ENCODE peak calls at places on chromosomes 1 and 21, in ten cellular contexts. One of them, this sample, is unnamed.

GRCh38 chr21:42544544-42544943 is 30.9 kb downstream of the SLC37A1 start:
- DNase-seq in posterior cingulate gyrus: no peak
- DNase-seq in cardiac fibroblast: no peak
- DNase-seq in CD8-positive, alpha-beta memory T cell: no peak
- DNase-seq in activated gamma-delta T cell treated with anti-CD3 and anti-CD28 coated beads, Interleukin-2, amount 50 U/mL, for 16 hours: no peak
- DNase-seq in RPMI8226: no peak
- DNase-seq in iPS DF 6.9: no peak
- DNase-seq in NCI-H1048: no peak
- DNase-seq in cardiac muscle cell: no peak
- DNase-seq in EH: no peak
- DNase-seq in this sample: no peak

GRCh38 chr1:109516872-109517271 is 7.3 kb upstream of the AMIGO1 start:
- DNase-seq in posterior cingulate gyrus: no peak
- DNase-seq in cardiac fibroblast: no peak
- DNase-seq in CD8-positive, alpha-beta memory T cell: no peak
- DNase-seq in activated gamma-delta T cell treated with anti-CD3 and anti-CD28 coated beads, Interleukin-2, amount 50 U/mL, for 16 hours: no peak
- DNase-seq in RPMI8226: no peak
- DNase-seq in iPS DF 6.9: no peak
- DNase-seq in NCI-H1048: no peak
- DNase-seq in cardiac muscle cell: no peak
- DNase-seq in EH: peak
- DNase-seq in this sample: no peak

GRCh38 chr21:43866659-43867331 is 1.8 kb downstream of the AGPAT3 start:
- DNase-seq in posterior cingulate gyrus: no peak
- DNase-seq in cardiac fibroblast: peak
- DNase-seq in CD8-positive, alpha-beta memory T cell: peak
- DNase-seq in activated gamma-delta T cell treated with anti-CD3 and anti-CD28 coated beads, Interleukin-2, amount 50 U/mL, for 16 hours: no peak
- DNase-seq in RPMI8226: peak
- DNase-seq in iPS DF 6.9: no peak
- DNase-seq in NCI-H1048: no peak
- DNase-seq in cardiac muscle cell: no peak
- DNase-seq in EH: no peak
- DNase-seq in this sample: no peak

GRCh38 chr1:175003521-175003920 is 3.8 kb downstream of the CACYBP start:
- DNase-seq in posterior cingulate gyrus: no peak
- DNase-seq in cardiac fibroblast: no peak
- DNase-seq in CD8-positive, alpha-beta memory T cell: no peak
- DNase-seq in activated gamma-delta T cell treated with anti-CD3 and anti-CD28 coated beads, Interleukin-2, amount 50 U/mL, for 16 hours: no peak
- DNase-seq in RPMI8226: no peak
- DNase-seq in iPS DF 6.9: no peak
- DNase-seq in NCI-H1048: no peak
- DNase-seq in cardiac muscle cell: no peak
- DNase-seq in EH: no peak
- DNase-seq in this sample: no peak

GRCh38 chr1:6385673-6386191 is 7.8 kb downstream of the ACOT7 start:
- DNase-seq in posterior cingulate gyrus: peak
- DNase-seq in cardiac fibroblast: peak
- DNase-seq in CD8-positive, alpha-beta memory T cell: no peak
- DNase-seq in activated gamma-delta T cell treated with anti-CD3 and anti-CD28 coated beads, Interleukin-2, amount 50 U/mL, for 16 hours: no peak
- DNase-seq in RPMI8226: no peak
- DNase-seq in iPS DF 6.9: no peak
- DNase-seq in NCI-H1048: no peak
- DNase-seq in cardiac muscle cell: peak
- DNase-seq in EH: peak
- DNase-seq in this sample: peak

GRCh38 chr1:224387302-224387912 is 30.7 kb downstream of the CNIH4 start:
- DNase-seq in posterior cingulate gyrus: no peak
- DNase-seq in cardiac fibroblast: no peak
- DNase-seq in CD8-positive, alpha-beta memory T cell: no peak
- DNase-seq in activated gamma-delta T cell treated with anti-CD3 and anti-CD28 coated beads, Interleukin-2, amount 50 U/mL, for 16 hours: no peak
- DNase-seq in RPMI8226: no peak
- DNase-seq in iPS DF 6.9: no peak
- DNase-seq in NCI-H1048: no peak
- DNase-seq in cardiac muscle cell: no peak
- DNase-seq in EH: peak
- DNase-seq in this sample: no peak

GRCh38 chr1:169486281-169486904 is 649 bp upstream of the SLC19A2 start:
- DNase-seq in posterior cingulate gyrus: no peak
- DNase-seq in cardiac fibroblast: peak
- DNase-seq in CD8-positive, alpha-beta memory T cell: no peak
- DNase-seq in activated gamma-delta T cell treated with anti-CD3 and anti-CD28 coated beads, Interleukin-2, amount 50 U/mL, for 16 hours: no peak
- DNase-seq in RPMI8226: no peak
- DNase-seq in iPS DF 6.9: no peak
- DNase-seq in NCI-H1048: no peak
- DNase-seq in cardiac muscle cell: no peak
- DNase-seq in EH: peak
- DNase-seq in this sample: no peak

GRCh38 chr21:38869946-38870345 is 64.2 kb downstream of the ETS2 start:
- DNase-seq in posterior cingulate gyrus: no peak
- DNase-seq in cardiac fibroblast: peak
- DNase-seq in CD8-positive, alpha-beta memory T cell: no peak
- DNase-seq in activated gamma-delta T cell treated with anti-CD3 and anti-CD28 coated beads, Interleukin-2, amount 50 U/mL, for 16 hours: no peak
- DNase-seq in RPMI8226: no peak
- DNase-seq in iPS DF 6.9: no peak
- DNase-seq in NCI-H1048: no peak
- DNase-seq in cardiac muscle cell: no peak
- DNase-seq in EH: peak
- DNase-seq in this sample: no peak

GRCh38 chr1:88394958-88395357 is 289.1 kb upstream of the PKN2 start:
- DNase-seq in posterior cingulate gyrus: no peak
- DNase-seq in cardiac fibroblast: no peak
- DNase-seq in CD8-positive, alpha-beta memory T cell: no peak
- DNase-seq in activated gamma-delta T cell treated with anti-CD3 and anti-CD28 coated beads, Interleukin-2, amount 50 U/mL, for 16 hours: no peak
- DNase-seq in RPMI8226: no peak
- DNase-seq in iPS DF 6.9: no peak
- DNase-seq in NCI-H1048: no peak
- DNase-seq in cardiac muscle cell: peak
- DNase-seq in EH: no peak
- DNase-seq in this sample: no peak

GRCh38 chr1:39230261-39231190 is 26.0 kb downstream of the MACF1 start:
- DNase-seq in posterior cingulate gyrus: no peak
- DNase-seq in cardiac fibroblast: no peak
- DNase-seq in CD8-positive, alpha-beta memory T cell: no peak
- DNase-seq in activated gamma-delta T cell treated with anti-CD3 and anti-CD28 coated beads, Interleukin-2, amount 50 U/mL, for 16 hours: no peak
- DNase-seq in RPMI8226: peak
- DNase-seq in iPS DF 6.9: peak
- DNase-seq in NCI-H1048: no peak
- DNase-seq in cardiac muscle cell: peak
- DNase-seq in EH: peak
- DNase-seq in this sample: peak

GRCh38 chr1:64917328-64917861 is 49.0 kb downstream of the JAK1 start:
- DNase-seq in posterior cingulate gyrus: no peak
- DNase-seq in cardiac fibroblast: peak
- DNase-seq in CD8-positive, alpha-beta memory T cell: no peak
- DNase-seq in activated gamma-delta T cell treated with anti-CD3 and anti-CD28 coated beads, Interleukin-2, amount 50 U/mL, for 16 hours: no peak
- DNase-seq in RPMI8226: no peak
- DNase-seq in iPS DF 6.9: no peak
- DNase-seq in NCI-H1048: no peak
- DNase-seq in cardiac muscle cell: no peak
- DNase-seq in EH: peak
- DNase-seq in this sample: no peak

GRCh38 chr1:17764578-17764977 is 9.4 kb downstream of the ACTL8 start:
- DNase-seq in posterior cingulate gyrus: no peak
- DNase-seq in cardiac fibroblast: peak
- DNase-seq in CD8-positive, alpha-beta memory T cell: no peak
- DNase-seq in activated gamma-delta T cell treated with anti-CD3 and anti-CD28 coated beads, Interleukin-2, amount 50 U/mL, for 16 hours: no peak
- DNase-seq in RPMI8226: no peak
- DNase-seq in iPS DF 6.9: no peak
- DNase-seq in NCI-H1048: no peak
- DNase-seq in cardiac muscle cell: no peak
- DNase-seq in EH: no peak
- DNase-seq in this sample: no peak

GRCh38 chr1:89635825-89636815 is 3.2 kb downstream of the LRRC8C start:
- DNase-seq in posterior cingulate gyrus: no peak
- DNase-seq in cardiac fibroblast: peak
- DNase-seq in CD8-positive, alpha-beta memory T cell: no peak
- DNase-seq in activated gamma-delta T cell treated with anti-CD3 and anti-CD28 coated beads, Interleukin-2, amount 50 U/mL, for 16 hours: no peak
- DNase-seq in RPMI8226: no peak
- DNase-seq in iPS DF 6.9: no peak
- DNase-seq in NCI-H1048: no peak
- DNase-seq in cardiac muscle cell: no peak
- DNase-seq in EH: peak
- DNase-seq in this sample: no peak

GRCh38 chr1:177307771-177308170 is 137.0 kb downstream of the BRINP2 start:
- DNase-seq in posterior cingulate gyrus: no peak
- DNase-seq in cardiac fibroblast: peak
- DNase-seq in CD8-positive, alpha-beta memory T cell: no peak
- DNase-seq in activated gamma-delta T cell treated with anti-CD3 and anti-CD28 coated beads, Interleukin-2, amount 50 U/mL, for 16 hours: no peak
- DNase-seq in RPMI8226: no peak
- DNase-seq in iPS DF 6.9: no peak
- DNase-seq in NCI-H1048: no peak
- DNase-seq in cardiac muscle cell: no peak
- DNase-seq in EH: peak
- DNase-seq in this sample: no peak

GRCh38 chr1:3548156-3548893 is 63.0 kb downstream of the MEGF6 start:
- DNase-seq in posterior cingulate gyrus: no peak
- DNase-seq in cardiac fibroblast: peak
- DNase-seq in CD8-positive, alpha-beta memory T cell: no peak
- DNase-seq in activated gamma-delta T cell treated with anti-CD3 and anti-CD28 coated beads, Interleukin-2, amount 50 U/mL, for 16 hours: no peak
- DNase-seq in RPMI8226: peak
- DNase-seq in iPS DF 6.9: no peak
- DNase-seq in NCI-H1048: no peak
- DNase-seq in cardiac muscle cell: peak
- DNase-seq in EH: peak
- DNase-seq in this sample: no peak

GRCh38 chr1:183164350-183164749 is 21.7 kb upstream of the LAMC2 start:
- DNase-seq in posterior cingulate gyrus: no peak
- DNase-seq in cardiac fibroblast: peak
- DNase-seq in CD8-positive, alpha-beta memory T cell: no peak
- DNase-seq in activated gamma-delta T cell treated with anti-CD3 and anti-CD28 coated beads, Interleukin-2, amount 50 U/mL, for 16 hours: no peak
- DNase-seq in RPMI8226: no peak
- DNase-seq in iPS DF 6.9: peak
- DNase-seq in NCI-H1048: no peak
- DNase-seq in cardiac muscle cell: no peak
- DNase-seq in EH: peak
- DNase-seq in this sample: peak

GRCh38 chr1:222833484-222833883 is 18.6 kb downstream of the DISP1 start:
- DNase-seq in posterior cingulate gyrus: no peak
- DNase-seq in cardiac fibroblast: no peak
- DNase-seq in CD8-positive, alpha-beta memory T cell: no peak
- DNase-seq in activated gamma-delta T cell treated with anti-CD3 and anti-CD28 coated beads, Interleukin-2, amount 50 U/mL, for 16 hours: no peak
- DNase-seq in RPMI8226: no peak
- DNase-seq in iPS DF 6.9: no peak
- DNase-seq in NCI-H1048: no peak
- DNase-seq in cardiac muscle cell: no peak
- DNase-seq in EH: no peak
- DNase-seq in this sample: no peak

GRCh38 chr21:44399151-44399954 is 45.9 kb downstream of the TRPM2 start:
- DNase-seq in posterior cingulate gyrus: no peak
- DNase-seq in cardiac fibroblast: no peak
- DNase-seq in CD8-positive, alpha-beta memory T cell: no peak
- DNase-seq in activated gamma-delta T cell treated with anti-CD3 and anti-CD28 coated beads, Interleukin-2, amount 50 U/mL, for 16 hours: no peak
- DNase-seq in RPMI8226: no peak
- DNase-seq in iPS DF 6.9: no peak
- DNase-seq in NCI-H1048: no peak
- DNase-seq in cardiac muscle cell: no peak
- DNase-seq in EH: no peak
- DNase-seq in this sample: no peak

GRCh38 chr1:115781830-115782229 is 13.3 kb upstream of the CASQ2 start:
- DNase-seq in posterior cingulate gyrus: no peak
- DNase-seq in cardiac fibroblast: no peak
- DNase-seq in CD8-positive, alpha-beta memory T cell: no peak
- DNase-seq in activated gamma-delta T cell treated with anti-CD3 and anti-CD28 coated beads, Interleukin-2, amount 50 U/mL, for 16 hours: no peak
- DNase-seq in RPMI8226: no peak
- DNase-seq in iPS DF 6.9: no peak
- DNase-seq in NCI-H1048: no peak
- DNase-seq in cardiac muscle cell: no peak
- DNase-seq in EH: no peak
- DNase-seq in this sample: no peak

GRCh38 chr1:207835958-207836357 is 75.0 kb downstream of the CD34 start:
- DNase-seq in posterior cingulate gyrus: no peak
- DNase-seq in cardiac fibroblast: no peak
- DNase-seq in CD8-positive, alpha-beta memory T cell: no peak
- DNase-seq in activated gamma-delta T cell treated with anti-CD3 and anti-CD28 coated beads, Interleukin-2, amount 50 U/mL, for 16 hours: no peak
- DNase-seq in RPMI8226: no peak
- DNase-seq in iPS DF 6.9: no peak
- DNase-seq in NCI-H1048: no peak
- DNase-seq in cardiac muscle cell: no peak
- DNase-seq in EH: no peak
- DNase-seq in this sample: no peak

GRCh38 chr1:202710070-202711025 is at the start of gene SYT2:
- DNase-seq in posterior cingulate gyrus: peak
- DNase-seq in cardiac fibroblast: no peak
- DNase-seq in CD8-positive, alpha-beta memory T cell: no peak
- DNase-seq in activated gamma-delta T cell treated with anti-CD3 and anti-CD28 coated beads, Interleukin-2, amount 50 U/mL, for 16 hours: no peak
- DNase-seq in RPMI8226: peak
- DNase-seq in iPS DF 6.9: no peak
- DNase-seq in NCI-H1048: no peak
- DNase-seq in cardiac muscle cell: peak
- DNase-seq in EH: no peak
- DNase-seq in this sample: peak

GRCh38 chr1:99268021-99268420 is 3.7 kb downstream of the PLPPR4 start:
- DNase-seq in posterior cingulate gyrus: no peak
- DNase-seq in cardiac fibroblast: peak
- DNase-seq in CD8-positive, alpha-beta memory T cell: no peak
- DNase-seq in activated gamma-delta T cell treated with anti-CD3 and anti-CD28 coated beads, Interleukin-2, amount 50 U/mL, for 16 hours: no peak
- DNase-seq in RPMI8226: no peak
- DNase-seq in iPS DF 6.9: no peak
- DNase-seq in NCI-H1048: no peak
- DNase-seq in cardiac muscle cell: no peak
- DNase-seq in EH: peak
- DNase-seq in this sample: no peak

GRCh38 chr1:36524359-36525062 is 41.8 kb upstream of the CSF3R start:
- DNase-seq in posterior cingulate gyrus: no peak
- DNase-seq in cardiac fibroblast: no peak
- DNase-seq in CD8-positive, alpha-beta memory T cell: no peak
- DNase-seq in activated gamma-delta T cell treated with anti-CD3 and anti-CD28 coated beads, Interleukin-2, amount 50 U/mL, for 16 hours: no peak
- DNase-seq in RPMI8226: no peak
- DNase-seq in iPS DF 6.9: no peak
- DNase-seq in NCI-H1048: no peak
- DNase-seq in cardiac muscle cell: no peak
- DNase-seq in EH: no peak
- DNase-seq in this sample: no peak

GRCh38 chr21:27806261-27806660 is 839.4 kb upstream of the ADAMTS5 start:
- DNase-seq in posterior cingulate gyrus: no peak
- DNase-seq in cardiac fibroblast: no peak
- DNase-seq in CD8-positive, alpha-beta memory T cell: no peak
- DNase-seq in activated gamma-delta T cell treated with anti-CD3 and anti-CD28 coated beads, Interleukin-2, amount 50 U/mL, for 16 hours: no peak
- DNase-seq in RPMI8226: no peak
- DNase-seq in iPS DF 6.9: no peak
- DNase-seq in NCI-H1048: no peak
- DNase-seq in cardiac muscle cell: no peak
- DNase-seq in EH: peak
- DNase-seq in this sample: no peak

GRCh38 chr1:3827813-3828307 is 29.2 kb downstream of the CEP104 start:
- DNase-seq in posterior cingulate gyrus: peak
- DNase-seq in cardiac fibroblast: peak
- DNase-seq in CD8-positive, alpha-beta memory T cell: no peak
- DNase-seq in activated gamma-delta T cell treated with anti-CD3 and anti-CD28 coated beads, Interleukin-2, amount 50 U/mL, for 16 hours: no peak
- DNase-seq in RPMI8226: no peak
- DNase-seq in iPS DF 6.9: no peak
- DNase-seq in NCI-H1048: no peak
- DNase-seq in cardiac muscle cell: no peak
- DNase-seq in EH: no peak
- DNase-seq in this sample: no peak

GRCh38 chr1:77134359-77134758 is 84.9 kb downstream of the PIGK start:
- DNase-seq in posterior cingulate gyrus: no peak
- DNase-seq in cardiac fibroblast: peak
- DNase-seq in CD8-positive, alpha-beta memory T cell: no peak
- DNase-seq in activated gamma-delta T cell treated with anti-CD3 and anti-CD28 coated beads, Interleukin-2, amount 50 U/mL, for 16 hours: no peak
- DNase-seq in RPMI8226: no peak
- DNase-seq in iPS DF 6.9: no peak
- DNase-seq in NCI-H1048: no peak
- DNase-seq in cardiac muscle cell: no peak
- DNase-seq in EH: peak
- DNase-seq in this sample: no peak

GRCh38 chr1:183589836-183590224 is 429 bp downstream of the NCF2 start:
- DNase-seq in posterior cingulate gyrus: no peak
- DNase-seq in cardiac fibroblast: no peak
- DNase-seq in CD8-positive, alpha-beta memory T cell: no peak
- DNase-seq in activated gamma-delta T cell treated with anti-CD3 and anti-CD28 coated beads, Interleukin-2, amount 50 U/mL, for 16 hours: no peak
- DNase-seq in RPMI8226: peak
- DNase-seq in iPS DF 6.9: no peak
- DNase-seq in NCI-H1048: no peak
- DNase-seq in cardiac muscle cell: no peak
- DNase-seq in EH: no peak
- DNase-seq in this sample: no peak

GRCh38 chr1:154607084-154607747 is 770 bp downstream of the ADAR start:
- DNase-seq in posterior cingulate gyrus: no peak
- DNase-seq in cardiac fibroblast: peak
- DNase-seq in CD8-positive, alpha-beta memory T cell: no peak
- DNase-seq in activated gamma-delta T cell treated with anti-CD3 and anti-CD28 coated beads, Interleukin-2, amount 50 U/mL, for 16 hours: no peak
- DNase-seq in RPMI8226: peak
- DNase-seq in iPS DF 6.9: no peak
- DNase-seq in NCI-H1048: no peak
- DNase-seq in cardiac muscle cell: no peak
- DNase-seq in EH: peak
- DNase-seq in this sample: no peak